ENCODE peak calls at places on chromosomes 7 and 10, in seven cellular contexts. J is ovary, I is upper lobe of left lung, P is body of pancreas, X is breast epithelium, S is transverse colon, O is uterus. M is an unnamed sample.

GRCh38 chr7:42107484-42107883 is 129.5 kb downstream of the GLI3 start:
- DNase-seq in I (no peak), O (no peak), J (no peak), S (no peak), X (no peak), P (no peak), M (peak; percentile 90)

GRCh38 chr7:5622286-5622685 is 159.2 kb downstream of the RNF216 start:
- DNase-seq in P (no peak), O (no peak), J (no peak), I (no peak), S (no peak), X (no peak), M (no peak)

GRCh38 chr7:93196331-93196730 is 29.9 kb downstream of the HEPACAM2 start:
- DNase-seq in S (peak; percentile 10), O (no peak), X (no peak), P (no peak), I (no peak), J (no peak), M (no peak)

GRCh38 chr10:99449023-99449422 is 18.6 kb upstream of the GOT1 start:
- DNase-seq in O (no peak), S (no peak), P (no peak), X (no peak), J (no peak), I (no peak), M (no peak)

GRCh38 chr7:1571261-1571650 is 1.4 kb upstream of the PSMG3 start:
- DNase-seq in P (no peak), O (no peak), I (no peak), X (no peak), S (no peak), J (no peak), M (no peak)

GRCh38 chr7:20012100-20012499 is 205.1 kb downstream of the MACC1 start:
- DNase-seq in O (no peak), P (no peak), I (no peak), X (no peak), S (no peak), J (no peak), M (no peak)

GRCh38 chr10:66869635-66870034 is 56.2 kb upstream of the LRRTM3 start:
- DNase-seq in X (no peak), O (no peak), I (no peak), S (no peak), J (no peak), P (no peak), M (no peak)

GRCh38 chr7:64098-64521 is 128.3 kb upstream of the FAM20C start:
- DNase-seq in X (no peak), P (peak; percentile 68), J (peak; percentile 71), S (peak; percentile 53), O (peak; percentile 43), I (no peak), M (no peak)

GRCh38 chr10:126969310-126969709 is 64.1 kb downstream of the DOCK1 start:
- DNase-seq in O (no peak), P (no peak), I (no peak), X (peak; percentile 11), S (peak; percentile 36), J (no peak), M (no peak)

GRCh38 chr7:52620849-52621248 is 414.6 kb upstream of the POM121L12 start:
- DNase-seq in I (no peak), S (no peak), X (no peak), J (no peak), P (no peak), O (no peak), M (no peak)

GRCh38 chr7:147296986-147297385 is 1180.4 kb downstream of the CNTNAP2 start:
- DNase-seq in O (no peak), X (no peak), J (no peak), S (no peak), P (no peak), I (no peak), M (no peak)

GRCh38 chr10:132452216-132452650 is 55.2 kb downstream of the PWWP2B start:
- DNase-seq in S (peak; percentile 30), X (no peak), I (no peak), O (no peak), P (no peak), J (no peak), M (no peak)

GRCh38 chr7:116271980-116272886 is 61.9 kb downstream of the TES start:
- DNase-seq in J (peak; percentile 27), I (peak; percentile 82), P (no peak), X (no peak), S (peak; percentile 21), O (peak; percentile 55), M (peak; percentile 37)

GRCh38 chr7:104328308-104328969 is at the start of gene LHFPL3:
- DNase-seq in J (no peak), O (no peak), X (no peak), P (no peak), S (no peak), I (no peak), M (no peak)

GRCh38 chr10:81096558-81096957 is 558.9 kb downstream of the SH2D4B start:
- DNase-seq in X (no peak), O (no peak), P (no peak), S (no peak), J (no peak), I (no peak), M (no peak)

GRCh38 chr7:152899482-152900166 is 140.1 kb downstream of the ACTR3B start:
- DNase-seq in I (peak; percentile 85), P (peak; percentile 72), O (no peak), S (no peak), J (no peak), X (peak; percentile 64), M (no peak)

GRCh38 chr10:124568858-124569622 is 107.4 kb downstream of the LHPP start:
- DNase-seq in X (no peak), S (no peak), J (no peak), P (no peak), O (no peak), I (no peak), M (no peak)

GRCh38 chr10:131452926-131453771 is 141.6 kb upstream of the TCERG1L start:
- DNase-seq in J (peak; percentile 86), P (no peak), X (no peak), S (no peak), I (no peak), O (no peak), M (no peak)

GRCh38 chr7:2403718-2404648 is 572 bp downstream of the CHST12 start:
- DNase-seq in X (no peak), P (peak; percentile 44), S (peak; percentile 46), O (peak; percentile 41), J (peak; percentile 56), I (peak; percentile 51), M (peak; percentile 83)

GRCh38 chr10:35607475-35608316 is 2.6 kb downstream of the GJD4 start:
- DNase-seq in X (no peak), S (no peak), P (no peak), I (no peak), O (no peak), J (peak; percentile 18), M (no peak)

GRCh38 chr7:138492423-138492822 is 32.4 kb downstream of the TRIM24 start:
- DNase-seq in J (no peak), S (no peak), I (no peak), P (no peak), X (no peak), O (no peak), M (no peak)

GRCh38 chr7:101915000-101915399 is 97.6 kb downstream of the CUX1 start:
- DNase-seq in J (no peak), S (no peak), X (no peak), P (no peak), I (no peak), O (no peak), M (no peak)

GRCh38 chr7:159086301-159086925 is 58.3 kb downstream of the VIPR2 start:
- DNase-seq in O (no peak), I (peak; percentile 11), X (no peak), P (peak; percentile 7), J (peak; percentile 9), S (peak; percentile 1), M (no peak)

GRCh38 chr10:99450624-99451498 is 20.4 kb upstream of the GOT1 start:
- DNase-seq in S (no peak), O (no peak), J (no peak), X (no peak), I (no peak), P (no peak), M (no peak)

GRCh38 chr7:34530211-34530610 is 127.8 kb upstream of the NPSR1 start:
- DNase-seq in O (no peak), S (no peak), J (no peak), I (no peak), P (no peak), X (no peak), M (no peak)

GRCh38 chr10:132715791-132716680 is 69.9 kb downstream of the NKX6-2 start:
- DNase-seq in I (no peak), J (no peak), S (no peak), P (no peak), O (no peak), X (no peak), M (no peak)

GRCh38 chr10:102461187-102462054 is 10.1 kb upstream of the C10orf95 start:
- DNase-seq in I (peak; percentile 97), S (peak; percentile 97), J (peak; percentile 95), P (peak; percentile 98), X (peak; percentile 90), O (peak; percentile 85), M (peak; percentile 97)
- TF ChIP-seq POLR2A in I (peak; percentile 88), S (peak; percentile 46), J (no peak), P (peak; percentile 77), X (no peak), O (peak; percentile 42), M (peak; percentile 43)

GRCh38 chr10:33249659-33250058 is 84.8 kb downstream of the NRP1 start:
- DNase-seq in I (no peak), P (no peak), S (no peak), X (no peak), O (no peak), J (no peak), M (no peak)
- TF ChIP-seq POLR2A in I (no peak), P (no peak), S (no peak), X (no peak), O (no peak), J (no peak), M (no peak)

GRCh38 chr10:119872860-119873671 is 423 bp upstream of the MCMBP start:
- DNase-seq in J (peak; percentile 90), X (peak; percentile 65), S (peak; percentile 91), O (peak; percentile 88), I (peak; percentile 88), P (peak; percentile 86), M (peak; percentile 80)
- TF ChIP-seq POLR2A in J (no peak), X (no peak), S (peak; percentile 59), O (peak; percentile 48), I (peak; percentile 74), P (peak; percentile 68), M (peak; percentile 59)

DNA sequence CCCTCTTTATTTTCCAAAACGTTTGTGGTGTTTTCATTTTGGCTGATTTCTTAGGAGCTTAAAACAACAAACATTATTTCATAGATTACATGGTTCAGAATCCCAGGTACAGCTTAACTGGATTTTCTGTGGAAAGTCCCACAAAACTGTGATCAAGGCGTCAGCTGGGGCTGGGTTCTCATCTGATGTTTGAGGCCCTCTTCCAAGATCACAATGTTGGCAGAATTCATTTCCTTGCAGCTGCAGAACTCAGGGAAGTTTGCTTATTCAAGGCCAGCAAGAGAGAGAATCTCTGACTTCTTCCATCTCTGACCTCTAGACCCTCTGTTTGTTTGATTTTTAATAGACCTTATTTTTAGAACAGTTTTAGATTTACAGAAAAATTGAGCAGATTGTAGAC is 108.4 kb upstream of the AGK start:
- DNase-seq in J (no peak), P (no peak), S (no peak), O (no peak), I (no peak), X (no peak), M (no peak)
- TF ChIP-seq POLR2A in J (no peak), P (no peak), S (no peak), O (no peak), I (no peak), X (no peak), M (no peak)

M was measured in H54.